ENCODE peak calls at places on chromosomes 11 and 22, in eight cellular contexts. Q, T, I, L, P, Y, G and S are unnamed samples.

GRCh38 chr11:134356656-134357544 is 25.1 kb downstream of the GLB1L2 start:
- DNase-seq in I (no peak), G (no peak), L (no peak), T (no peak), P (no peak), Y (no peak), Q (no peak), S (no peak)

GRCh38 chr22:50189184-50189848 is 3.6 kb downstream of the TRABD start:
- DNase-seq in G (no peak), Q (peak), L (no peak), T (no peak), I (peak), Y (no peak), P (no peak), S (no peak)

GRCh38 chr11:75812542-75813040 is 2.4 kb upstream of the UVRAG start:
- DNase-seq in P (no peak), L (no peak), I (no peak), Q (no peak), G (no peak), Y (no peak), T (no peak), S (no peak)

GRCh38 chr22:19121631-19122142 is 525 bp downstream of the DGCR2 start:
- DNase-seq in T (no peak), Q (peak), I (no peak), L (peak), G (peak), Y (peak), P (peak), S (peak)

GRCh38 chr11:122850076-122850631 is 11.9 kb downstream of the CRTAM start:
- DNase-seq in G (no peak), L (peak), Y (no peak), I (no peak), T (no peak), P (no peak), Q (no peak), S (no peak)

GRCh38 chr11:121762820-121763219 is 310.1 kb upstream of the SORL1-AS1 start:
- DNase-seq in Q (peak), G (peak), L (no peak), Y (peak), I (peak), P (no peak), T (no peak), S (no peak)

GRCh38 chr11:64687641-64688533 is 35.1 kb downstream of the NRXN2 start:
- DNase-seq in Y (no peak), P (no peak), I (no peak), L (no peak), T (no peak), Q (peak), G (no peak), S (no peak)

GRCh38 chr11:60971520-60971919 is at the start of gene CD6:
- DNase-seq in I (no peak), T (no peak), Q (peak), L (no peak), Y (no peak), G (no peak), P (no peak), S (no peak)

GRCh38 chr11:8101421-8101820 is 20.4 kb downstream of the TUB start:
- DNase-seq in Q (no peak), L (no peak), I (no peak), P (peak), Y (no peak), T (no peak), G (peak), S (peak)

GRCh38 chr11:32056445-32056844 is 34.4 kb upstream of the RCN1 start:
- DNase-seq in Q (no peak), Y (peak), T (no peak), P (peak), I (no peak), G (no peak), L (no peak), S (no peak)

GRCh38 chr11:48036466-48036865 is 56.1 kb downstream of the PTPRJ start:
- DNase-seq in T (no peak), Q (no peak), L (no peak), Y (peak), I (no peak), P (no peak), G (no peak), S (no peak)

GRCh38 chr22:45970709-45971388 is 6.1 kb downstream of the WNT7B start:
- DNase-seq in G (no peak), Y (peak), P (no peak), I (no peak), Q (peak), T (no peak), L (no peak), S (no peak)

GRCh38 chr22:44136112-44136511 is 44.6 kb upstream of the PARVG start:
- DNase-seq in Q (no peak), I (no peak), Y (no peak), T (no peak), L (no peak), P (no peak), G (peak), S (no peak)

GRCh38 chr22:49677495-49677889 is 150.2 kb downstream of the BRD1 start:
- DNase-seq in P (no peak), L (no peak), Y (no peak), T (no peak), I (no peak), G (peak), Q (peak), S (no peak)

GRCh38 chr22:27133951-27134664 is 476.7 kb downstream of the MIAT start:
- DNase-seq in P (peak), G (no peak), T (no peak), L (peak), I (no peak), Y (peak), Q (no peak), S (no peak)

GRCh38 chr22:48920776-48921241 is 906.9 kb downstream of the BRD1 start:
- DNase-seq in T (no peak), G (no peak), Y (no peak), L (no peak), I (no peak), Q (peak), P (no peak), S (no peak)

GRCh38 chr11:62726156-62727006 is 876 bp downstream of the HNRNPUL2 start:
- DNase-seq in Q (no peak), Y (no peak), T (no peak), L (no peak), I (peak), P (peak), G (no peak), S (no peak)

GRCh38 chr11:15146271-15147003 is 31.7 kb downstream of the INSC start:
- DNase-seq in Q (no peak), T (no peak), P (no peak), L (no peak), Y (peak), G (no peak), I (no peak), S (no peak)

GRCh38 chr11:44774736-44775135 is 48.0 kb downstream of the TSPAN18 start:
- DNase-seq in G (peak), I (no peak), Q (no peak), P (no peak), L (no peak), T (no peak), Y (no peak), S (no peak)

GRCh38 chr11:60121259-60121658 is 32.8 kb downstream of the MS4A2 start:
- DNase-seq in G (no peak), Y (no peak), P (no peak), L (no peak), T (no peak), Q (no peak), I (no peak), S (peak)

GRCh38 chr11:17257200-17257599 is 19.3 kb upstream of the NUCB2 start:
- DNase-seq in Q (no peak), I (no peak), Y (peak), P (no peak), T (no peak), G (no peak), L (no peak), S (no peak)

GRCh38 chr11:26931881-26932280 is 62.0 kb upstream of the FIBIN start:
- DNase-seq in P (no peak), I (no peak), T (no peak), L (no peak), Y (no peak), Q (no peak), G (no peak), S (no peak)

GRCh38 chr22:39456262-39457046 is at the start of gene MGAT3:
- DNase-seq in I (no peak), L (no peak), P (no peak), T (no peak), Q (peak), Y (no peak), G (no peak), S (no peak)

GRCh38 chr22:20904008-20904979 is 12.9 kb upstream of the CRKL start:
- DNase-seq in T (no peak), Q (no peak), Y (peak), G (no peak), I (no peak), L (no peak), P (peak), S (no peak)